ENCODE peak calls at places on chromosome 19, in five cellular contexts. One of them, this sample, is unnamed.

GRCh38 chr19:38670921-38671398 is 23.5 kb downstream of the ACTN4 start:
- DNase-seq in gastrocnemius medialis: no peak
- DNase-seq in naive thymus-derived CD4-positive, alpha-beta T cell: no peak
- DNase-seq in lower lobe of right lung: no peak
- DNase-seq in CD4-positive, CD25-positive, alpha-beta regulatory T cell: no peak
- DNase-seq in this sample: peak; percentile 34

GRCh38 chr19:28705008-28705407 is 507.9 kb downstream of the UQCRFS1 start:
- DNase-seq in lower lobe of right lung: no peak
- DNase-seq in CD4-positive, CD25-positive, alpha-beta regulatory T cell: no peak
- DNase-seq in gastrocnemius medialis: no peak
- DNase-seq in naive thymus-derived CD4-positive, alpha-beta T cell: no peak
- DNase-seq in this sample: no peak

GRCh38 chr19:15790096-15790495 is 2.6 kb downstream of the OR10H5 start:
- DNase-seq in lower lobe of right lung: no peak
- DNase-seq in naive thymus-derived CD4-positive, alpha-beta T cell: no peak
- DNase-seq in CD4-positive, CD25-positive, alpha-beta regulatory T cell: no peak
- DNase-seq in gastrocnemius medialis: no peak
- DNase-seq in this sample: no peak

GRCh38 chr19:6239401-6239844 is 40.4 kb downstream of the MLLT1 start:
- DNase-seq in lower lobe of right lung: no peak
- DNase-seq in naive thymus-derived CD4-positive, alpha-beta T cell: no peak
- DNase-seq in gastrocnemius medialis: peak; percentile 65
- DNase-seq in CD4-positive, CD25-positive, alpha-beta regulatory T cell: no peak
- DNase-seq in this sample: peak; percentile 65

GRCh38 chr19:16447015-16447384 is 24.8 kb downstream of the EPS15L1 start:
- DNase-seq in naive thymus-derived CD4-positive, alpha-beta T cell: no peak
- DNase-seq in gastrocnemius medialis: peak; percentile 89
- DNase-seq in lower lobe of right lung: peak; percentile 86
- DNase-seq in CD4-positive, CD25-positive, alpha-beta regulatory T cell: no peak
- DNase-seq in this sample: peak; percentile 86

GRCh38 chr19:18219911-18220631 is 6.2 kb downstream of the PDE4C start:
- DNase-seq in lower lobe of right lung: no peak
- DNase-seq in gastrocnemius medialis: no peak
- DNase-seq in naive thymus-derived CD4-positive, alpha-beta T cell: no peak
- DNase-seq in CD4-positive, CD25-positive, alpha-beta regulatory T cell: no peak
- DNase-seq in this sample: no peak

GRCh38 chr19:3556978-3557460 is 367 bp downstream of the MFSD12 start:
- DNase-seq in gastrocnemius medialis: peak; percentile 43
- DNase-seq in CD4-positive, CD25-positive, alpha-beta regulatory T cell: peak; percentile 61
- DNase-seq in naive thymus-derived CD4-positive, alpha-beta T cell: peak; percentile 66
- DNase-seq in lower lobe of right lung: peak; percentile 70
- DNase-seq in this sample: no peak

GRCh38 chr19:16628984-16629691 is 1.1 kb upstream of the MED26 start:
- DNase-seq in naive thymus-derived CD4-positive, alpha-beta T cell: no peak
- DNase-seq in CD4-positive, CD25-positive, alpha-beta regulatory T cell: no peak
- DNase-seq in gastrocnemius medialis: peak; percentile 61
- DNase-seq in lower lobe of right lung: no peak
- DNase-seq in this sample: no peak

GRCh38 chr19:33268162-33268991 is 34.0 kb downstream of the CEBPA start:
- DNase-seq in naive thymus-derived CD4-positive, alpha-beta T cell: no peak
- DNase-seq in gastrocnemius medialis: no peak
- DNase-seq in CD4-positive, CD25-positive, alpha-beta regulatory T cell: no peak
- DNase-seq in lower lobe of right lung: no peak
- DNase-seq in this sample: no peak

GRCh38 chr19:4058696-4059492 is 7.8 kb downstream of the ZBTB7A start:
- DNase-seq in lower lobe of right lung: peak; percentile 59
- DNase-seq in naive thymus-derived CD4-positive, alpha-beta T cell: no peak
- DNase-seq in CD4-positive, CD25-positive, alpha-beta regulatory T cell: no peak
- DNase-seq in gastrocnemius medialis: peak; percentile 33
- DNase-seq in this sample: peak; percentile 59

GRCh38 chr19:2171349-2172145 is 7.8 kb downstream of the DOT1L start:
- DNase-seq in lower lobe of right lung: peak; percentile 60
- DNase-seq in gastrocnemius medialis: no peak
- DNase-seq in CD4-positive, CD25-positive, alpha-beta regulatory T cell: peak; percentile 76
- DNase-seq in naive thymus-derived CD4-positive, alpha-beta T cell: peak; percentile 81
- DNase-seq in this sample: no peak

GRCh38 chr19:38667552-38668205 is 20.2 kb downstream of the ACTN4 start:
- DNase-seq in gastrocnemius medialis: no peak
- DNase-seq in lower lobe of right lung: no peak
- DNase-seq in CD4-positive, CD25-positive, alpha-beta regulatory T cell: no peak
- DNase-seq in naive thymus-derived CD4-positive, alpha-beta T cell: no peak
- DNase-seq in this sample: no peak

GRCh38 chr19:40612831-40613668 is 11.9 kb downstream of the LTBP4 start:
- DNase-seq in lower lobe of right lung: peak; percentile 85
- DNase-seq in CD4-positive, CD25-positive, alpha-beta regulatory T cell: peak; percentile 57
- DNase-seq in gastrocnemius medialis: no peak
- DNase-seq in naive thymus-derived CD4-positive, alpha-beta T cell: peak; percentile 83
- DNase-seq in this sample: peak; percentile 74

GRCh38 chr19:2223959-2224358 is 12.2 kb downstream of the PLEKHJ1 start:
- DNase-seq in naive thymus-derived CD4-positive, alpha-beta T cell: no peak
- DNase-seq in gastrocnemius medialis: no peak
- DNase-seq in lower lobe of right lung: no peak
- DNase-seq in CD4-positive, CD25-positive, alpha-beta regulatory T cell: no peak
- DNase-seq in this sample: no peak

GRCh38 chr19:42284641-42285341 is 15.7 kb downstream of the CIC start:
- DNase-seq in naive thymus-derived CD4-positive, alpha-beta T cell: no peak
- DNase-seq in CD4-positive, CD25-positive, alpha-beta regulatory T cell: no peak
- DNase-seq in lower lobe of right lung: no peak
- DNase-seq in gastrocnemius medialis: no peak
- DNase-seq in this sample: no peak

GRCh38 chr19:42286349-42287016 is 15.4 kb upstream of the PRR19 start:
- DNase-seq in lower lobe of right lung: no peak
- DNase-seq in CD4-positive, CD25-positive, alpha-beta regulatory T cell: no peak
- DNase-seq in naive thymus-derived CD4-positive, alpha-beta T cell: no peak
- DNase-seq in gastrocnemius medialis: no peak
- DNase-seq in this sample: peak; percentile 88

GRCh38 chr19:42285546-42285945 is 16.4 kb upstream of the PRR19 start:
- DNase-seq in naive thymus-derived CD4-positive, alpha-beta T cell: no peak
- DNase-seq in CD4-positive, CD25-positive, alpha-beta regulatory T cell: no peak
- DNase-seq in lower lobe of right lung: no peak
- DNase-seq in gastrocnemius medialis: no peak
- DNase-seq in this sample: no peak

GRCh38 chr19:42287017-42287825 is 14.7 kb upstream of the PRR19 start:
- DNase-seq in CD4-positive, CD25-positive, alpha-beta regulatory T cell: no peak
- DNase-seq in lower lobe of right lung: no peak
- DNase-seq in naive thymus-derived CD4-positive, alpha-beta T cell: no peak
- DNase-seq in gastrocnemius medialis: no peak
- DNase-seq in this sample: no peak

GRCh38 chr19:42285988-42286348 is 16.0 kb upstream of the PRR19 start:
- DNase-seq in gastrocnemius medialis: no peak
- DNase-seq in naive thymus-derived CD4-positive, alpha-beta T cell: no peak
- DNase-seq in CD4-positive, CD25-positive, alpha-beta regulatory T cell: no peak
- DNase-seq in lower lobe of right lung: no peak
- DNase-seq in this sample: no peak
- H3K4me1 ChIP-seq in gastrocnemius medialis: peaks cover 45% of the 10 kb centered on the region
- H3K4me1 ChIP-seq in naive thymus-derived CD4-positive, alpha-beta T cell: peaks cover 36% of the 10 kb centered on the region
- H3K4me1 ChIP-seq in CD4-positive, CD25-positive, alpha-beta regulatory T cell: peaks cover 42% of the 10 kb centered on the region
- H3K4me1 ChIP-seq in lower lobe of right lung: peaks cover 47% of the 10 kb centered on the region
- H3K4me1 ChIP-seq in this sample: peaks cover 3% of the 10 kb centered on the region

GRCh38 chr19:45960595-45961235 is 12.9 kb downstream of the NOVA2 start:
- DNase-seq in CD4-positive, CD25-positive, alpha-beta regulatory T cell: no peak
- DNase-seq in gastrocnemius medialis: no peak
- DNase-seq in lower lobe of right lung: no peak
- DNase-seq in naive thymus-derived CD4-positive, alpha-beta T cell: no peak
- DNase-seq in this sample: no peak

GRCh38 chr19:45959517-45960025 is 14.1 kb downstream of the NOVA2 start:
- DNase-seq in lower lobe of right lung: no peak
- DNase-seq in gastrocnemius medialis: no peak
- DNase-seq in CD4-positive, CD25-positive, alpha-beta regulatory T cell: no peak
- DNase-seq in naive thymus-derived CD4-positive, alpha-beta T cell: no peak
- DNase-seq in this sample: no peak

GRCh38 chr19:45958320-45958719 is 15.3 kb downstream of the NOVA2 start:
- DNase-seq in lower lobe of right lung: no peak
- DNase-seq in CD4-positive, CD25-positive, alpha-beta regulatory T cell: no peak
- DNase-seq in naive thymus-derived CD4-positive, alpha-beta T cell: no peak
- DNase-seq in gastrocnemius medialis: no peak
- DNase-seq in this sample: no peak

GRCh38 chr19:45955905-45956608 is 17.6 kb downstream of the NOVA2 start:
- DNase-seq in gastrocnemius medialis: peak; percentile 16
- DNase-seq in CD4-positive, CD25-positive, alpha-beta regulatory T cell: no peak
- DNase-seq in naive thymus-derived CD4-positive, alpha-beta T cell: no peak
- DNase-seq in lower lobe of right lung: peak; percentile 61
- DNase-seq in this sample: no peak

GRCh38 chr19:45958763-45959516 is 14.7 kb downstream of the NOVA2 start:
- DNase-seq in gastrocnemius medialis: no peak
- DNase-seq in lower lobe of right lung: no peak
- DNase-seq in naive thymus-derived CD4-positive, alpha-beta T cell: no peak
- DNase-seq in CD4-positive, CD25-positive, alpha-beta regulatory T cell: no peak
- DNase-seq in this sample: no peak
- H3K4me1 ChIP-seq in gastrocnemius medialis: no peaks in the 10 kb centered on the region
- H3K4me1 ChIP-seq in lower lobe of right lung: peaks cover 21% of the 10 kb centered on the region
- H3K4me1 ChIP-seq in naive thymus-derived CD4-positive, alpha-beta T cell: no peaks in the 10 kb centered on the region
- H3K4me1 ChIP-seq in CD4-positive, CD25-positive, alpha-beta regulatory T cell: no peaks in the 10 kb centered on the region
- H3K4me1 ChIP-seq in this sample: no peaks in the 10 kb centered on the region

GRCh38 chr19:19459099-19459498 is 53.6 kb downstream of the GATAD2A start:
- DNase-seq in CD4-positive, CD25-positive, alpha-beta regulatory T cell: no peak
- DNase-seq in lower lobe of right lung: no peak
- DNase-seq in gastrocnemius medialis: no peak
- DNase-seq in naive thymus-derived CD4-positive, alpha-beta T cell: no peak
- DNase-seq in this sample: no peak

GRCh38 chr19:19459707-19460251 is 54.3 kb downstream of the GATAD2A start:
- DNase-seq in CD4-positive, CD25-positive, alpha-beta regulatory T cell: peak; percentile 49
- DNase-seq in naive thymus-derived CD4-positive, alpha-beta T cell: peak; percentile 58
- DNase-seq in lower lobe of right lung: peak; percentile 65
- DNase-seq in gastrocnemius medialis: peak; percentile 49
- DNase-seq in this sample: peak; percentile 69

GRCh38 chr19:19460761-19461265 is 54.5 kb downstream of the TSSK6 start:
- DNase-seq in CD4-positive, CD25-positive, alpha-beta regulatory T cell: peak; percentile 35
- DNase-seq in lower lobe of right lung: peak; percentile 76
- DNase-seq in gastrocnemius medialis: peak; percentile 70
- DNase-seq in naive thymus-derived CD4-positive, alpha-beta T cell: peak; percentile 62
- DNase-seq in this sample: peak; percentile 81

GRCh38 chr19:19461306-19461670 is 54.1 kb downstream of the TSSK6 start:
- DNase-seq in gastrocnemius medialis: no peak
- DNase-seq in lower lobe of right lung: peak; percentile 1
- DNase-seq in CD4-positive, CD25-positive, alpha-beta regulatory T cell: no peak
- DNase-seq in naive thymus-derived CD4-positive, alpha-beta T cell: no peak
- DNase-seq in this sample: no peak

GRCh38 chr19:19460258-19460731 is 54.8 kb downstream of the GATAD2A start:
- DNase-seq in naive thymus-derived CD4-positive, alpha-beta T cell: no peak
- DNase-seq in gastrocnemius medialis: peak; percentile 42
- DNase-seq in CD4-positive, CD25-positive, alpha-beta regulatory T cell: no peak
- DNase-seq in lower lobe of right lung: peak; percentile 46
- DNase-seq in this sample: no peak
- H3K4me1 ChIP-seq in naive thymus-derived CD4-positive, alpha-beta T cell: peaks cover 82% of the 10 kb centered on the region
- H3K4me1 ChIP-seq in gastrocnemius medialis: peaks cover 71% of the 10 kb centered on the region
- H3K4me1 ChIP-seq in CD4-positive, CD25-positive, alpha-beta regulatory T cell: peaks cover 79% of the 10 kb centered on the region
- H3K4me1 ChIP-seq in lower lobe of right lung: peaks cover 87% of the 10 kb centered on the region
- H3K4me1 ChIP-seq in this sample: peaks cover 2% of the 10 kb centered on the region

DNA sequence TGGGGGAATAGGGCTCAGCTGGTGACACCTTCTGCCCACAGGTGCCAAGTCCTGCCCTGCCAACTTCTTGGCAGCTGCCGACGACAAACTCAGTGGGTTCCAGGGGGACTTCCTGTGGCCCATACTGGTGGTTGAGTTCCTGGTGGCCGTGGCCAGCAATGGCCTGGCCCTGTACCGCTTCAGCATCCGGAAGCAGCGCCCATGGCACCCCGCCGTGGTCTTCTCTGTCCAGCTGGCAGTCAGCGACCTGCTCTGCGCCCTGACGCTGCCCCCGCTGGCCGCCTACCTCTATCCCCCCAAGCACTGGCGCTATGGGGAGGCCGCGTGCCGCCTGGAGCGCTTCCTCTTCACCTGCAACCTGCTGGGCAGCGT is 2.1 kb downstream of the P2RY11 start:
- DNase-seq in naive thymus-derived CD4-positive, alpha-beta T cell: no peak
- DNase-seq in CD4-positive, CD25-positive, alpha-beta regulatory T cell: no peak
- DNase-seq in gastrocnemius medialis: no peak
- DNase-seq in lower lobe of right lung: peak; percentile 46
- DNase-seq in this sample: peak; percentile 73
- H3K4me1 ChIP-seq in naive thymus-derived CD4-positive, alpha-beta T cell: peaks cover 30% of the 10 kb centered on the region
- H3K4me1 ChIP-seq in CD4-positive, CD25-positive, alpha-beta regulatory T cell: peaks cover 33% of the 10 kb centered on the region
- H3K4me1 ChIP-seq in gastrocnemius medialis: peaks cover 7% of the 10 kb centered on the region
- H3K4me1 ChIP-seq in lower lobe of right lung: peaks cover 17% of the 10 kb centered on the region
- H3K4me1 ChIP-seq in this sample: no peaks in the 10 kb centered on the region

GRCh38 chr19:8397291-8397690 is 7.1 kb downstream of the RAB11B start:
- DNase-seq in naive thymus-derived CD4-positive, alpha-beta T cell: no peak
- DNase-seq in CD4-positive, CD25-positive, alpha-beta regulatory T cell: no peak
- DNase-seq in lower lobe of right lung: no peak
- DNase-seq in gastrocnemius medialis: no peak
- DNase-seq in this sample: no peak
- H3K4me1 ChIP-seq in naive thymus-derived CD4-positive, alpha-beta T cell: no peaks in the 10 kb centered on the region
- H3K4me1 ChIP-seq in CD4-positive, CD25-positive, alpha-beta regulatory T cell: peaks cover 10% of the 10 kb centered on the region
- H3K4me1 ChIP-seq in lower lobe of right lung: peaks cover 57% of the 10 kb centered on the region
- H3K4me1 ChIP-seq in gastrocnemius medialis: peaks cover 48% of the 10 kb centered on the region
- H3K4me1 ChIP-seq in this sample: no peaks in the 10 kb centered on the region

GRCh38 chr19:1158885-1159448 is 15.1 kb downstream of the SBNO2 start:
- DNase-seq in gastrocnemius medialis: no peak
- DNase-seq in naive thymus-derived CD4-positive, alpha-beta T cell: no peak
- DNase-seq in CD4-positive, CD25-positive, alpha-beta regulatory T cell: no peak
- DNase-seq in lower lobe of right lung: no peak
- DNase-seq in this sample: no peak
- H3K4me1 ChIP-seq in gastrocnemius medialis: peaks cover 31% of the 10 kb centered on the region
- H3K4me1 ChIP-seq in naive thymus-derived CD4-positive, alpha-beta T cell: no peaks in the 10 kb centered on the region
- H3K4me1 ChIP-seq in CD4-positive, CD25-positive, alpha-beta regulatory T cell: no peaks in the 10 kb centered on the region
- H3K4me1 ChIP-seq in lower lobe of right lung: peaks cover 41% of the 10 kb centered on the region
- H3K4me1 ChIP-seq in this sample: no peaks in the 10 kb centered on the region

GRCh38 chr19:44907613-44908012 is 2.0 kb downstream of the APOE start:
- DNase-seq in lower lobe of right lung: no peak
- DNase-seq in naive thymus-derived CD4-positive, alpha-beta T cell: no peak
- DNase-seq in gastrocnemius medialis: no peak
- DNase-seq in CD4-positive, CD25-positive, alpha-beta regulatory T cell: no peak
- DNase-seq in this sample: no peak

GRCh38 chr19:44908836-44909201 is 3.2 kb downstream of the APOE start:
- DNase-seq in gastrocnemius medialis: no peak
- DNase-seq in CD4-positive, CD25-positive, alpha-beta regulatory T cell: no peak
- DNase-seq in naive thymus-derived CD4-positive, alpha-beta T cell: no peak
- DNase-seq in lower lobe of right lung: no peak
- DNase-seq in this sample: no peak

GRCh38 chr19:44909775-44910174 is 4.2 kb downstream of the APOE start:
- DNase-seq in CD4-positive, CD25-positive, alpha-beta regulatory T cell: no peak
- DNase-seq in naive thymus-derived CD4-positive, alpha-beta T cell: no peak
- DNase-seq in gastrocnemius medialis: no peak
- DNase-seq in lower lobe of right lung: no peak
- DNase-seq in this sample: no peak

GRCh38 chr19:44908074-44908835 is 2.7 kb downstream of the APOE start:
- DNase-seq in CD4-positive, CD25-positive, alpha-beta regulatory T cell: no peak
- DNase-seq in gastrocnemius medialis: no peak
- DNase-seq in naive thymus-derived CD4-positive, alpha-beta T cell: no peak
- DNase-seq in lower lobe of right lung: no peak
- DNase-seq in this sample: no peak

GRCh38 chr19:44912854-44913253 is 1.6 kb upstream of the APOC1 start:
- DNase-seq in CD4-positive, CD25-positive, alpha-beta regulatory T cell: no peak
- DNase-seq in naive thymus-derived CD4-positive, alpha-beta T cell: no peak
- DNase-seq in gastrocnemius medialis: peak; percentile 59
- DNase-seq in lower lobe of right lung: peak; percentile 76
- DNase-seq in this sample: no peak
- H3K4me1 ChIP-seq in CD4-positive, CD25-positive, alpha-beta regulatory T cell: peaks cover 7% of the 10 kb centered on the region
- H3K4me1 ChIP-seq in naive thymus-derived CD4-positive, alpha-beta T cell: no peaks in the 10 kb centered on the region
- H3K4me1 ChIP-seq in gastrocnemius medialis: no peaks in the 10 kb centered on the region
- H3K4me1 ChIP-seq in lower lobe of right lung: peaks cover 15% of the 10 kb centered on the region
- H3K4me1 ChIP-seq in this sample: no peaks in the 10 kb centered on the region